ENCODE peak calls at places on chromosomes 2 and 18, in five cellular contexts. One of them, this sample, is unnamed.

GRCh38 chr2:71685941-71686611 is 232.7 kb downstream of the DYSF start:
- DNase-seq in H9: no peak
- DNase-seq in mammary epithelial cell: no peak
- DNase-seq in SK-N-SH: no peak
- DNase-seq in endothelial cell of umbilical vein: no peak
- DNase-seq in this sample: no peak

GRCh38 chr2:214575030-214575949 is 164.4 kb downstream of the VWC2L start:
- DNase-seq in endothelial cell of umbilical vein: no peak
- DNase-seq in mammary epithelial cell: no peak
- DNase-seq in SK-N-SH: no peak
- DNase-seq in H9: no peak
- DNase-seq in this sample: no peak

GRCh38 chr2:11371099-11371937 is 26.9 kb upstream of the ROCK2 start:
- DNase-seq in SK-N-SH: peak
- DNase-seq in mammary epithelial cell: no peak
- DNase-seq in H9: no peak
- DNase-seq in endothelial cell of umbilical vein: no peak
- DNase-seq in this sample: no peak

GRCh38 chr2:173187911-173188788 is 112.5 kb downstream of the MAP3K20 start:
- DNase-seq in H9: no peak
- DNase-seq in mammary epithelial cell: peak
- DNase-seq in endothelial cell of umbilical vein: no peak
- DNase-seq in SK-N-SH: no peak
- DNase-seq in this sample: no peak

GRCh38 chr2:95034221-95034620 is 8.7 kb downstream of the MAL start:
- DNase-seq in endothelial cell of umbilical vein: no peak
- DNase-seq in SK-N-SH: peak
- DNase-seq in mammary epithelial cell: peak
- DNase-seq in H9: no peak
- DNase-seq in this sample: no peak

GRCh38 chr2:48601349-48601748 is 16.3 kb upstream of the GTF2A1L start:
- DNase-seq in mammary epithelial cell: peak
- DNase-seq in H9: peak
- DNase-seq in SK-N-SH: no peak
- DNase-seq in endothelial cell of umbilical vein: no peak
- DNase-seq in this sample: no peak

GRCh38 chr2:42841344-42841743 is 49.0 kb upstream of the HAAO start:
- DNase-seq in endothelial cell of umbilical vein: no peak
- DNase-seq in SK-N-SH: no peak
- DNase-seq in mammary epithelial cell: no peak
- DNase-seq in H9: no peak
- DNase-seq in this sample: no peak

GRCh38 chr2:119431976-119432881 is 575 bp downstream of the TMEM37 start:
- DNase-seq in H9: peak
- DNase-seq in SK-N-SH: no peak
- DNase-seq in mammary epithelial cell: no peak
- DNase-seq in endothelial cell of umbilical vein: peak
- DNase-seq in this sample: no peak

GRCh38 chr2:62180960-62181359 is 15.0 kb upstream of the B3GNT2 start:
- DNase-seq in SK-N-SH: no peak
- DNase-seq in H9: no peak
- DNase-seq in mammary epithelial cell: no peak
- DNase-seq in endothelial cell of umbilical vein: no peak
- DNase-seq in this sample: peak

GRCh38 chr18:53795061-53795460 is 429.4 kb downstream of the MBD2 start:
- DNase-seq in H9: no peak
- DNase-seq in endothelial cell of umbilical vein: no peak
- DNase-seq in SK-N-SH: no peak
- DNase-seq in mammary epithelial cell: peak
- DNase-seq in this sample: no peak

GRCh38 chr18:22031581-22031980 is 137.8 kb upstream of the GATA6 start:
- DNase-seq in H9: no peak
- DNase-seq in endothelial cell of umbilical vein: no peak
- DNase-seq in SK-N-SH: no peak
- DNase-seq in mammary epithelial cell: no peak
- DNase-seq in this sample: no peak

GRCh38 chr18:13137041-13137938 is 81.3 kb upstream of the LDLRAD4 start:
- DNase-seq in mammary epithelial cell: no peak
- DNase-seq in endothelial cell of umbilical vein: peak
- DNase-seq in H9: no peak
- DNase-seq in SK-N-SH: peak
- DNase-seq in this sample: peak

GRCh38 chr18:54774423-54774822 is 53.9 kb upstream of the RAB27B start:
- DNase-seq in mammary epithelial cell: no peak
- DNase-seq in SK-N-SH: no peak
- DNase-seq in endothelial cell of umbilical vein: no peak
- DNase-seq in H9: no peak
- DNase-seq in this sample: no peak

GRCh38 chr2:32284321-32284720 is 6.6 kb downstream of the YIPF4 start:
- DNase-seq in H9: no peak
- DNase-seq in endothelial cell of umbilical vein: peak
- DNase-seq in mammary epithelial cell: peak
- DNase-seq in SK-N-SH: no peak
- DNase-seq in this sample: no peak

GRCh38 chr2:82779981-82780380 is 1679.1 kb downstream of the SUCLG1 start:
- DNase-seq in endothelial cell of umbilical vein: no peak
- DNase-seq in mammary epithelial cell: no peak
- DNase-seq in H9: no peak
- DNase-seq in SK-N-SH: no peak
- DNase-seq in this sample: no peak

GRCh38 chr2:220393717-220394116 is 766.3 kb downstream of the SLC4A3 start:
- DNase-seq in H9: no peak
- DNase-seq in endothelial cell of umbilical vein: no peak
- DNase-seq in mammary epithelial cell: no peak
- DNase-seq in SK-N-SH: no peak
- DNase-seq in this sample: no peak

GRCh38 chr2:128654404-128654803 is 335.7 kb upstream of the HS6ST1 start:
- DNase-seq in H9: no peak
- DNase-seq in SK-N-SH: no peak
- DNase-seq in endothelial cell of umbilical vein: no peak
- DNase-seq in mammary epithelial cell: no peak
- DNase-seq in this sample: no peak

GRCh38 chr2:51628953-51629352 is 597.0 kb upstream of the NRXN1 start:
- DNase-seq in mammary epithelial cell: no peak
- DNase-seq in H9: no peak
- DNase-seq in endothelial cell of umbilical vein: no peak
- DNase-seq in SK-N-SH: no peak
- DNase-seq in this sample: no peak

GRCh38 chr2:216739035-216739434 is 43.7 kb upstream of the IGFBP5 start:
- DNase-seq in SK-N-SH: no peak
- DNase-seq in endothelial cell of umbilical vein: no peak
- DNase-seq in H9: no peak
- DNase-seq in mammary epithelial cell: no peak
- DNase-seq in this sample: no peak

GRCh38 chr2:102258025-102258385 is 53.4 kb upstream of the IL1RL1 start:
- DNase-seq in SK-N-SH: no peak
- DNase-seq in endothelial cell of umbilical vein: no peak
- DNase-seq in H9: no peak
- DNase-seq in mammary epithelial cell: no peak
- DNase-seq in this sample: peak

GRCh38 chr18:35407871-35408481 is 30.8 kb upstream of the ZNF396 start:
- DNase-seq in SK-N-SH: peak
- DNase-seq in H9: no peak
- DNase-seq in mammary epithelial cell: peak
- DNase-seq in endothelial cell of umbilical vein: peak
- DNase-seq in this sample: peak

GRCh38 chr2:135839713-135840112 is 2.7 kb upstream of the LCT start:
- DNase-seq in endothelial cell of umbilical vein: peak
- DNase-seq in mammary epithelial cell: no peak
- DNase-seq in H9: no peak
- DNase-seq in SK-N-SH: peak
- DNase-seq in this sample: no peak

GRCh38 chr2:180571559-180571958 is 408.8 kb upstream of the UBE2E3 start:
- DNase-seq in mammary epithelial cell: no peak
- DNase-seq in H9: no peak
- DNase-seq in endothelial cell of umbilical vein: no peak
- DNase-seq in SK-N-SH: no peak
- DNase-seq in this sample: no peak

GRCh38 chr2:126634273-126634861 is 21.6 kb upstream of the GYPC start:
- DNase-seq in mammary epithelial cell: no peak
- DNase-seq in endothelial cell of umbilical vein: no peak
- DNase-seq in H9: peak
- DNase-seq in SK-N-SH: no peak
- DNase-seq in this sample: no peak

GRCh38 chr2:220959391-220959802 is 612.7 kb downstream of the EPHA4 start:
- DNase-seq in endothelial cell of umbilical vein: peak
- DNase-seq in SK-N-SH: no peak
- DNase-seq in H9: no peak
- DNase-seq in mammary epithelial cell: no peak
- DNase-seq in this sample: no peak

GRCh38 chr2:229154381-229154780 is 116.7 kb downstream of the PID1 start:
- DNase-seq in H9: no peak
- DNase-seq in SK-N-SH: no peak
- DNase-seq in mammary epithelial cell: no peak
- DNase-seq in endothelial cell of umbilical vein: no peak
- DNase-seq in this sample: no peak

GRCh38 chr18:59518705-59519104 is 159.6 kb upstream of the LMAN1 start:
- DNase-seq in H9: no peak
- DNase-seq in SK-N-SH: peak
- DNase-seq in mammary epithelial cell: no peak
- DNase-seq in endothelial cell of umbilical vein: no peak
- DNase-seq in this sample: no peak

GRCh38 chr2:44184106-44184505 is 15.4 kb downstream of the PPM1B start:
- DNase-seq in H9: no peak
- DNase-seq in mammary epithelial cell: no peak
- DNase-seq in SK-N-SH: no peak
- DNase-seq in endothelial cell of umbilical vein: no peak
- DNase-seq in this sample: no peak

GRCh38 chr18:79367480-79367879 is 28.2 kb upstream of the NFATC1 start:
- DNase-seq in mammary epithelial cell: no peak
- DNase-seq in SK-N-SH: no peak
- DNase-seq in H9: no peak
- DNase-seq in endothelial cell of umbilical vein: no peak
- DNase-seq in this sample: no peak

GRCh38 chr2:28394331-28394877 is 1.7 kb downstream of the FOSL2 start:
- DNase-seq in endothelial cell of umbilical vein: peak
- DNase-seq in mammary epithelial cell: peak
- DNase-seq in SK-N-SH: no peak
- DNase-seq in H9: no peak
- DNase-seq in this sample: no peak

GRCh38 chr18:46224181-46224775 is 120.1 kb downstream of the HAUS1 start:
- DNase-seq in endothelial cell of umbilical vein: peak
- DNase-seq in mammary epithelial cell: peak
- DNase-seq in SK-N-SH: no peak
- DNase-seq in H9: no peak
- DNase-seq in this sample: no peak

GRCh38 chr2:150267651-150268415 is 219.6 kb downstream of the RND3 start:
- DNase-seq in SK-N-SH: no peak
- DNase-seq in H9: no peak
- DNase-seq in mammary epithelial cell: peak
- DNase-seq in endothelial cell of umbilical vein: no peak
- DNase-seq in this sample: no peak

GRCh38 chr18:45686892-45687611 is 36.9 kb upstream of the SLC14A1 start:
- DNase-seq in mammary epithelial cell: no peak
- DNase-seq in SK-N-SH: no peak
- DNase-seq in H9: no peak
- DNase-seq in endothelial cell of umbilical vein: no peak
- DNase-seq in this sample: peak

GRCh38 chr2:28633204-28633603 is 118.4 kb upstream of the PPP1CB start:
- DNase-seq in SK-N-SH: no peak
- DNase-seq in mammary epithelial cell: no peak
- DNase-seq in endothelial cell of umbilical vein: no peak
- DNase-seq in H9: no peak
- DNase-seq in this sample: no peak

GRCh38 chr18:45874501-45875184 is 49.2 kb downstream of the SIGLEC15 start:
- DNase-seq in H9: no peak
- DNase-seq in SK-N-SH: no peak
- DNase-seq in mammary epithelial cell: peak
- DNase-seq in endothelial cell of umbilical vein: no peak
- DNase-seq in this sample: peak

GRCh38 chr2:58204195-58204959 is 36.7 kb downstream of the FANCL start:
- DNase-seq in SK-N-SH: no peak
- DNase-seq in mammary epithelial cell: no peak
- DNase-seq in H9: no peak
- DNase-seq in endothelial cell of umbilical vein: peak
- DNase-seq in this sample: no peak

GRCh38 chr2:67755511-67755910 is 307.3 kb downstream of the C1D start:
- DNase-seq in H9: no peak
- DNase-seq in SK-N-SH: peak
- DNase-seq in endothelial cell of umbilical vein: no peak
- DNase-seq in mammary epithelial cell: no peak
- DNase-seq in this sample: no peak

GRCh38 chr2:233706720-233707119 is 6.0 kb upstream of the UGT1A5 start:
- DNase-seq in mammary epithelial cell: peak
- DNase-seq in H9: no peak
- DNase-seq in SK-N-SH: no peak
- DNase-seq in endothelial cell of umbilical vein: no peak
- DNase-seq in this sample: no peak

GRCh38 chr18:621181-621580 is 24.4 kb downstream of the CLUL1 start:
- DNase-seq in SK-N-SH: no peak
- DNase-seq in endothelial cell of umbilical vein: no peak
- DNase-seq in mammary epithelial cell: no peak
- DNase-seq in H9: no peak
- DNase-seq in this sample: no peak
- H2AFZ ChIP-seq in SK-N-SH: no peak
- H2AFZ ChIP-seq in endothelial cell of umbilical vein: no peak
- H2AFZ ChIP-seq in mammary epithelial cell: no peak
- H2AFZ ChIP-seq in H9: no peak
- H2AFZ ChIP-seq in this sample: no peak

DNA sequence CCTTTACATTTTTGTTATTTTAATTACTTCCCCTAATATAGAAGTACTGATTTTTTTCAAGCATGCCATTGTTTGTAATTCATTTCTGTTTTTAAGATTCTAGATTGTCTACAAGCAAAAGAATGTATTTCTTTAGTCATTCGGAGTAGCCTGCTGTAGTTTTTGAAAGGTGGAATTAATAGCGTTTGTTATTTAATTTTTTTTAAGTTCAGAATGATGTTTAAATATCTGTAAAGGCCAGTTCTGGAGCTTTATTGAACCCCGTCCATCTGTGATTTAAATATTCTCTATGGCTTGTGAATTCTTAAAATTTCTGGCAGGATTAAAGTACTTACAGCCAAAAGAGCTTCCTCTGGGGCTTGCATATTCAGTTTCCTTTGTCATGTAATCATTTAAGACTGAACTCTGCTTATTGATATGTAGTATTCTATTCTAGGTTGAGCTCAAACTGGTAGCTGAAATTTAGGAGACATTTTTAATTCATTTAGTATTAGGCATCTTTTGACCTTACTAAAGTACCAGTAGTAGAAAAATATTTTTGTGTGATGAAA is 5.2 kb downstream of the TGIF1 start:
- DNase-seq in SK-N-SH: no peak
- DNase-seq in mammary epithelial cell: no peak
- DNase-seq in H9: no peak
- DNase-seq in endothelial cell of umbilical vein: no peak
- DNase-seq in this sample: no peak
- TF ChIP-seq CTCF in SK-N-SH: no peak
- TF ChIP-seq CTCF in mammary epithelial cell: no peak
- TF ChIP-seq CTCF in H9: no peak
- TF ChIP-seq CTCF in endothelial cell of umbilical vein: no peak
- TF ChIP-seq CTCF in this sample: no peak

GRCh38 chr2:85920810-85921545 is 32.2 kb upstream of the ST3GAL5 start:
- DNase-seq in H9: no peak
- DNase-seq in mammary epithelial cell: no peak
- DNase-seq in endothelial cell of umbilical vein: peak
- DNase-seq in SK-N-SH: no peak
- DNase-seq in this sample: no peak
- H3K9ac ChIP-seq in H9: no peak
- H3K9ac ChIP-seq in mammary epithelial cell: no peak
- H3K9ac ChIP-seq in endothelial cell of umbilical vein: no peak
- H3K9ac ChIP-seq in SK-N-SH: no peak
- H3K9ac ChIP-seq in this sample: no peak

GRCh38 chr2:197113221-197113831 is 186.8 kb upstream of the PGAP1 start:
- DNase-seq in endothelial cell of umbilical vein: peak
- DNase-seq in H9: no peak
- DNase-seq in mammary epithelial cell: peak
- DNase-seq in SK-N-SH: peak
- DNase-seq in this sample: no peak
- H2AFZ ChIP-seq in endothelial cell of umbilical vein: no peak
- H2AFZ ChIP-seq in H9: peak
- H2AFZ ChIP-seq in mammary epithelial cell: no peak
- H2AFZ ChIP-seq in SK-N-SH: no peak
- H2AFZ ChIP-seq in this sample: peak